ENCODE peak calls at places on chromosomes 3 and 15, in six cellular contexts. D is mesenchymal stem cell, V is neuronal stem cell, B is IMR-90, F is H9, K is H1. M is an unnamed sample.

GRCh38 chr15:90553248-90553745 is 23.6 kb downstream of the CRTC3 start:
- DNase-seq in D (peak; percentile 38), V (no peak), B (peak; percentile 91), F (no peak), K (no peak), M (no peak)

GRCh38 chr3:47932431-47932830 is 83.8 kb downstream of the MAP4 start:
- DNase-seq in D (peak; percentile 22), V (no peak), B (peak; percentile 49), F (no peak), K (no peak), M (no peak)

GRCh38 chr3:102018544-102018943 is 169.2 kb downstream of the NFKBIZ start:
- DNase-seq in D (no peak), V (no peak), B (no peak), F (no peak), K (no peak), M (peak; percentile 15)

GRCh38 chr3:188854395-188855149 is 317.2 kb upstream of the TPRG1 start:
- DNase-seq in D (peak; percentile 38), V (no peak), B (peak; percentile 86), F (no peak), K (no peak), M (no peak)

GRCh38 chr3:46293991-46294833 is 52.0 kb downstream of the CCR3 start:
- DNase-seq in D (no peak), V (no peak), B (no peak), F (no peak), K (no peak), M (no peak)

GRCh38 chr3:106728315-106728821 is 648.9 kb upstream of the CCDC54 start:
- DNase-seq in D (peak; percentile 81), V (no peak), B (peak; percentile 98), F (no peak), K (no peak), M (peak; percentile 45)

GRCh38 chr3:10365791-10366190 is 44.9 kb upstream of the SEC13 start:
- DNase-seq in D (peak; percentile 62), V (no peak), B (peak; percentile 82), F (no peak), K (no peak), M (no peak)

GRCh38 chr3:73074681-73075305 is 13.3 kb downstream of the EBLN2 start:
- DNase-seq in D (no peak), V (no peak), B (no peak), F (no peak), K (no peak), M (peak; percentile 38)

GRCh38 chr3:162354343-162354742 is 857.7 kb downstream of the OTOL1 start:
- DNase-seq in D (no peak), V (no peak), B (peak; percentile 78), F (no peak), K (no peak), M (peak; percentile 21)

GRCh38 chr3:109430911-109431563 is 93.7 kb upstream of the DPPA4 start:
- DNase-seq in D (no peak), V (no peak), B (no peak), F (no peak), K (no peak), M (peak; percentile 21)

GRCh38 chr3:53043738-53044137 is 2.1 kb downstream of the SFMBT1 start:
- DNase-seq in D (no peak), V (no peak), B (no peak), F (no peak), K (peak; percentile 10), M (no peak)

GRCh38 chr3:171874879-171875278 is 31.7 kb downstream of the TMEM212 start:
- DNase-seq in D (peak; percentile 64), V (no peak), B (no peak), F (no peak), K (no peak), M (peak; percentile 61)

GRCh38 chr3:13836658-13837587 is 42.9 kb downstream of the WNT7A start:
- DNase-seq in D (no peak), V (no peak), B (no peak), F (no peak), K (no peak), M (peak; percentile 40)

GRCh38 chr15:45668386-45668785 is 33.6 kb downstream of the SQOR start:
- DNase-seq in D (no peak), V (no peak), B (no peak), F (no peak), K (no peak), M (no peak)

GRCh38 chr3:174330303-174330702 is 528.8 kb upstream of the NAALADL2 start:
- DNase-seq in D (peak; percentile 30), V (no peak), B (peak; percentile 85), F (no peak), K (no peak), M (peak; percentile 53)

GRCh38 chr15:89912145-89912673 is 543 bp downstream of the ARPIN start:
- DNase-seq in D (peak; percentile 37), V (peak; percentile 26), B (no peak), F (peak; percentile 61), K (peak; percentile 73), M (no peak)

GRCh38 chr3:177620073-177620472 is 422.8 kb upstream of the TBL1XR1 start:
- DNase-seq in D (no peak), V (no peak), B (no peak), F (no peak), K (no peak), M (no peak)

GRCh38 chr3:184506579-184506978 is 55.0 kb upstream of the EPHB3 start:
- DNase-seq in D (no peak), V (no peak), B (peak; percentile 9), F (no peak), K (no peak), M (no peak)

GRCh38 chr15:98668566-98669308 is 20.4 kb downstream of the IGF1R start:
- DNase-seq in D (peak; percentile 80), V (no peak), B (peak; percentile 80), F (no peak), K (no peak), M (no peak)

GRCh38 chr3:194275721-194276120 is 75.4 kb downstream of the CPN2 start:
- DNase-seq in D (peak; percentile 40), V (no peak), B (no peak), F (peak; percentile 41), K (no peak), M (no peak)

GRCh38 chr3:191624299-191624698 is 163.3 kb downstream of the PYDC2 start:
- DNase-seq in D (no peak), V (no peak), B (no peak), F (no peak), K (no peak), M (no peak)
- H2BK120ac ChIP-seq in D (no peak overlapping the region), V (no peak overlapping the region), B (no peak overlapping the region), F (no peak overlapping the region), K (no peak overlapping the region), M (no peak overlapping the region)

DNA sequence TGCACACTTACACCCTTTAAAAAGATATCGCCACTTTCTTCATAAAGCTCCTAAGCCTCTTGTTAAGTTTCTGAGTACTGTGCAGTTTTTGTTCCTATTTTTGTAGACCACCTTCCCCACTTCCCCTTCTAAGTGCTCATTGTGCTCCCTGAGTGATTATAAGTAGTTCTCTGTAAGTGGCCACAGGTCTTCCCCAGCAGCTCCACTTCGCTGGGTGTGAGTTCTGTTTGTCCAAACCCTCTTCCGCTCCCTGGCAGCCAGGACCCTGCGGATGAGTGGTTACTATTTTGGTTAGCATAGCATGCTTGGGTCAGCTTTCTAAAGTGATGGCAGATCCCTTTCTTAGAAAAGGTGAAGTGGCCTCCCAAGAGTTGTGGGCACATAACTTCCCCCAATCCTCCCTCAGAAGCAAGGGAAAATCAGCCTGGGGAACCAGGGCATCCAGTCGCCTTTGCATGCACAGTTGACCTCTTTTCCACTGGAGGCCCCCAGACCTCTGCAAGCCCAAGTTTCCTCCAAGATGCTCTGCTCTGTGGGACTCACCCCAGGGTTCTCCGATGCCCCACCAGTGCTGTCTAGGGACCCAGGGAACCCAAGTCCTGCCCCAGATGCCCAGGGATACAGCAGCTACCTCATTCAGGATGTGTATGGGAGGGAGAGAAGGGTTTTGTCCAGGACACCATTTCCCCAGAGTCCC is 69.6 kb downstream of the ATP10A start:
- DNase-seq in D (no peak), V (no peak), B (no peak), F (peak; percentile 15), K (no peak), M (no peak)
- H3K4me2 ChIP-seq in D (no peak overlapping the region), V (no peak overlapping the region), B (no peak overlapping the region), F (no peak overlapping the region), K (no peak overlapping the region), M (no peak overlapping the region)

GRCh38 chr15:32706704-32707103 is 11.1 kb upstream of the GREM1 start:
- DNase-seq in D (peak; percentile 63), V (no peak), B (no peak), F (no peak), K (no peak), M (no peak)
- H3K14ac ChIP-seq in D (no peak overlapping the region), V (no peak overlapping the region), B (peak overlapping the region; percentile 38), F (no peak overlapping the region), K (no peak overlapping the region), M (no peak overlapping the region)

DNA sequence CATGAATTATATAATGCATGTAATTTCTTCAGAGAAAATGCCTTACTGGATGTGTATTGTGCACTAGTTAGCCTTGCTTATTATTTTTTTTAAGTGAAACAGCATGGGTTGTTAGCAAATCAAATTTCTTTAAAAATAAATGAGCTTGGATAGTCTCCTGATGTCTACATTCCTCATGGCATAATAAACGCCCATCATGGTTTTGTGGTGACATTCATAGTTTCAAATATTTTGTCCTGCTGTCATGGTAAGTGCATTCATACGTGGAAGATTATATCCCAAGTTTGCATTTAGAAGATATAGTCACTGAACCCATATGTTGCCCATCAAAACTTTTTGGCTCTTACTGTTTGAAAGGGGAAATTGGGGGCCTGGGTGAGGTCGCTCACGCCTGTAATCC is 130.7 kb downstream of the ALCAM start:
- DNase-seq in D (no peak), V (no peak), B (no peak), F (no peak), K (no peak), M (peak; percentile 35)
- H2BK120ac ChIP-seq in D (no peak overlapping the region), V (no peak overlapping the region), B (no peak overlapping the region), F (no peak overlapping the region), K (no peak overlapping the region), M (no peak overlapping the region)